ENCODE peak calls at places on chromosomes 13 and 19, in nine cellular contexts. V, S, P, W, H, K, F, N and M are unnamed samples.

GRCh38 chr19:900302-901111 is 7.2 kb downstream of the RNU6-9 start:
- DNase-seq in W (no peak), N (no peak), H (no peak), F (peak), V (peak), K (no peak), S (no peak), P (no peak), M (no peak)

GRCh38 chr13:30738526-30738925 is 3.2 kb downstream of the ALOX5AP start:
- DNase-seq in H (no peak), W (no peak), P (no peak), F (no peak), K (no peak), N (no peak), S (no peak), V (no peak), M (no peak)

GRCh38 chr19:33283578-33283977 is 18.8 kb downstream of the CEBPA start:
- DNase-seq in K (peak), F (no peak), W (no peak), H (no peak), V (no peak), S (no peak), N (no peak), P (no peak), M (no peak)

GRCh38 chr13:110289174-110289573 is 17.8 kb downstream of the COL4A1 start:
- DNase-seq in F (no peak), V (no peak), W (no peak), S (no peak), H (no peak), P (no peak), K (no peak), N (no peak), M (no peak)

GRCh38 chr13:24161010-24161775 is 673 bp downstream of the SPATA13 start:
- DNase-seq in S (no peak), P (peak), V (peak), K (no peak), W (peak), H (no peak), N (no peak), F (peak), M (no peak)

GRCh38 chr13:26010487-26011207 is 41.2 kb downstream of the SHISA2 start:
- DNase-seq in W (no peak), N (no peak), H (no peak), V (no peak), F (no peak), K (no peak), P (peak), S (no peak), M (no peak)

GRCh38 chr13:51818771-51819511 is 15.0 kb upstream of the DHRS12 start:
- DNase-seq in N (no peak), V (no peak), W (no peak), P (no peak), S (peak), F (no peak), H (no peak), K (no peak), M (no peak)

GRCh38 chr19:19115954-19116353 is 22.3 kb downstream of the TMEM161A start:
- DNase-seq in V (peak), P (peak), N (no peak), W (no peak), F (peak), S (peak), K (peak), H (no peak), M (no peak)

GRCh38 chr13:66218583-66218982 is 1011.6 kb downstream of the PCDH9 start:
- DNase-seq in F (no peak), H (no peak), W (no peak), P (no peak), V (no peak), K (no peak), N (no peak), S (no peak), M (no peak)

GRCh38 chr19:51777570-51778460 is 16.8 kb downstream of the FPR2 start:
- DNase-seq in N (no peak), W (peak), H (peak), V (peak), F (peak), P (peak), S (peak), K (peak), M (peak)

GRCh38 chr19:46890423-46891170 is 29.8 kb downstream of the ARHGAP35 start:
- DNase-seq in S (peak), H (peak), F (no peak), K (peak), N (no peak), P (no peak), W (peak), V (no peak), M (no peak)

GRCh38 chr19:16216744-16217670 is 19.3 kb downstream of the AP1M1 start:
- DNase-seq in V (no peak), P (no peak), K (no peak), W (no peak), N (no peak), H (no peak), S (no peak), F (no peak), M (no peak)

GRCh38 chr13:33446821-33447481 is 161.4 kb upstream of the STARD13 start:
- DNase-seq in V (no peak), W (peak), K (no peak), S (no peak), N (no peak), P (no peak), H (no peak), F (no peak), M (no peak)

GRCh38 chr19:43934985-43935708 is at the start of gene ZNF45:
- DNase-seq in K (peak), N (peak), S (peak), V (peak), W (peak), H (peak), F (peak), P (peak), M (peak)

GRCh38 chr19:54523403-54523802 is 20.8 kb downstream of the LAIR2 start:
- DNase-seq in H (peak), F (no peak), V (no peak), P (no peak), W (no peak), S (peak), K (peak), N (no peak), M (no peak)

GRCh38 chr19:38831142-38831605 is 420 bp downstream of the ECH1 start:
- DNase-seq in N (peak), F (peak), V (peak), W (peak), S (peak), K (peak), H (peak), P (peak), M (no peak)

GRCh38 chr13:100734194-100734720 is 59.7 kb upstream of the TMTC4 start:
- DNase-seq in K (no peak), P (no peak), V (no peak), F (no peak), S (no peak), H (no peak), N (no peak), W (no peak), M (no peak)

GRCh38 chr13:40672310-40673060 is 6.0 kb upstream of the FOXO1 start:
- DNase-seq in W (peak), K (peak), F (peak), S (peak), V (no peak), N (no peak), H (peak), P (no peak), M (no peak)

GRCh38 chr19:29259153-29259552 is 46.2 kb upstream of the UQCRFS1 start:
- DNase-seq in V (no peak), H (no peak), F (peak), K (peak), S (peak), P (no peak), N (no peak), W (no peak), M (no peak)

GRCh38 chr19:46085888-46086287 is 38.6 kb downstream of the IGFL3 start:
- DNase-seq in F (no peak), S (no peak), P (no peak), H (no peak), N (no peak), V (no peak), W (no peak), K (no peak), M (no peak)

GRCh38 chr19:610801-611505 is 21.3 kb downstream of the HCN2 start:
- DNase-seq in N (no peak), F (no peak), K (peak), H (peak), W (no peak), P (peak), V (peak), S (peak), M (peak)

GRCh38 chr13:57878291-57878690 is 246.7 kb downstream of the PCDH17 start:
- DNase-seq in N (no peak), P (no peak), K (no peak), W (no peak), V (no peak), F (no peak), H (no peak), S (peak), M (peak)

GRCh38 chr13:110371550-110372465 is 64.7 kb downstream of the COL4A2 start:
- DNase-seq in P (no peak), N (no peak), K (no peak), S (peak), V (peak), H (no peak), W (no peak), F (no peak), M (no peak)

GRCh38 chr13:56299650-56300049 is 841.1 kb upstream of the PRR20A start:
- DNase-seq in V (no peak), N (no peak), P (no peak), W (no peak), K (no peak), F (no peak), S (no peak), H (no peak), M (no peak)

GRCh38 chr13:20182231-20182846 is 10.4 kb downstream of the GJB2 start:
- DNase-seq in K (peak), S (peak), F (peak), V (peak), N (no peak), H (peak), W (peak), P (peak), M (no peak)

GRCh38 chr19:23070353-23070781 is 46.5 kb upstream of the ZNF730 start:
- DNase-seq in W (no peak), K (peak), H (peak), F (peak), S (peak), N (no peak), V (peak), P (peak), M (peak)

GRCh38 chr13:49367640-49368431 is 76.0 kb downstream of the CAB39L start:
- DNase-seq in H (no peak), N (no peak), W (no peak), F (peak), V (no peak), K (no peak), P (no peak), S (no peak), M (no peak)

GRCh38 chr13:33318037-33318436 is 32.5 kb upstream of the STARD13 start:
- DNase-seq in F (no peak), N (no peak), V (no peak), P (no peak), W (no peak), K (peak), H (no peak), S (peak), M (no peak)

GRCh38 chr19:5904302-5905071 is at the start of gene VMAC:
- DNase-seq in K (peak), W (peak), V (peak), P (peak), H (peak), S (peak), N (peak), F (peak), M (peak)
- TF ChIP-seq CTCF in K (no peak), W (no peak), V (no peak), P (no peak), H (no peak), S (no peak), N (no peak), F (no peak), M (no peak)

GRCh38 chr19:49595006-49595818 is 4.2 kb downstream of the PRR12 start:
- DNase-seq in P (peak), W (peak), V (no peak), S (no peak), F (no peak), H (no peak), K (no peak), N (no peak), M (no peak)

GRCh38 chr19:49597703-49597974 is 6.7 kb downstream of the PRR12 start:
- DNase-seq in H (no peak), S (no peak), P (peak), K (no peak), F (no peak), N (no peak), W (no peak), V (no peak), M (no peak)

GRCh38 chr19:49595819-49596404 is 4.9 kb downstream of the PRR12 start:
- DNase-seq in H (no peak), S (no peak), P (peak), K (no peak), N (no peak), W (no peak), V (no peak), F (no peak), M (no peak)

GRCh38 chr19:49596407-49596806 is 5.4 kb downstream of the PRR12 start:
- DNase-seq in H (no peak), W (no peak), S (no peak), V (no peak), N (no peak), F (no peak), K (no peak), P (peak), M (no peak)

GRCh38 chr19:49596954-49597702 is 6.1 kb downstream of the PRR12 start:
- DNase-seq in H (no peak), V (peak), N (no peak), S (no peak), K (no peak), F (no peak), W (no peak), P (peak), M (no peak)
- TF ChIP-seq CTCF in H (no peak), V (no peak), N (no peak), S (no peak), K (no peak), F (peak), W (no peak), P (no peak), M (no peak)

GRCh38 chr13:71949441-71949840 is 82.4 kb upstream of the DACH1 start:
- DNase-seq in P (no peak), S (no peak), F (peak), K (no peak), N (no peak), V (no peak), W (no peak), H (no peak), M (no peak)
- TF ChIP-seq CTCF in P (no peak), S (no peak), F (no peak), K (no peak), N (no peak), V (no peak), W (no peak), H (no peak), M (no peak)

GRCh38 chr13:35393886-35394285 is 82.6 kb downstream of the MAB21L1 start:
- DNase-seq in H (no peak), S (no peak), P (no peak), K (no peak), N (no peak), F (no peak), W (no peak), V (no peak), M (no peak)
- TF ChIP-seq CTCF in H (no peak), S (no peak), P (no peak), K (no peak), N (no peak), F (no peak), W (no peak), V (no peak), M (no peak)

DNA sequence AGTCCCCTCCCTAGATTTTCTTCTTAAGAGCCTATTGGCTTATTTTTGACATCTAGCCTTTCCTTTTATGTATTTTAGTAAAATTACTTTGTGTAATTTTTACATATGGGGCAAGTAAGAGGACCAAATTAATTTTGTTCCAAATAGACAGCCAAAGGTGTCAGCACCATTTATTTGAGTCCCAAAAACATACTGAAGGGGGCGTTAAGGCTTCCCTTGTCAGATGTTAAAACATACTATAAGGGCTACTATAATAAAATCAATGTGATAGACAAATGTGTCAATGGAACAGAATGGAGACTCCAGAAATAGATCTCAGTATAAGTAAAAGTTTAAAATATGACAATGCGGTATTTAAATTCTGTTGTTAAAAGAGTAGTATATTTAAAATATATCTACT is 133.6 kb downstream of the MTUS2 start:
- DNase-seq in N (no peak), F (peak), S (no peak), K (no peak), V (no peak), P (no peak), H (no peak), W (no peak), M (no peak)
- TF ChIP-seq CTCF in N (no peak), F (peak), S (no peak), K (no peak), V (no peak), P (no peak), H (no peak), W (no peak), M (no peak)